ENCODE peak calls at places on chromosomes 7 and 10, in ten cellular contexts. J is heart left ventricle, Y is gastrocnemius medialis, F is GM23338, E is A549, Z is left lung, D is psoas muscle, M is thoracic aorta, U is right lobe of liver, C is HepG2. Q is an unnamed sample.

GRCh38 chr7:75937958-75938786 is 23.2 kb downstream of the POR start:
- ATAC-seq in F (no peak), M (peak), D (peak), U (peak), C (no peak), Y (peak), Z (peak), J (peak), E (peak), Q (peak)

GRCh38 chr10:103776878-103777591 is 78.3 kb downstream of the SH3PXD2A start:
- ATAC-seq in M (no peak), Z (no peak), U (no peak), Y (peak), E (no peak), C (no peak), F (no peak), J (peak), D (peak), Q (peak)

GRCh38 chr10:119749455-119749854 is 23.6 kb downstream of the INPP5F start:
- ATAC-seq in U (no peak), D (no peak), M (no peak), J (no peak), C (no peak), F (no peak), Z (no peak), Y (no peak), E (no peak), Q (no peak)

GRCh38 chr7:92904292-92905131 is 68.1 kb upstream of the CDK6 start:
- ATAC-seq in Y (no peak), E (peak), D (no peak), J (no peak), Z (peak), M (no peak), F (peak), U (peak), C (no peak), Q (no peak)

GRCh38 chr7:103117016-103117415 is 31.9 kb downstream of the NAPEPLD start:
- ATAC-seq in J (no peak), C (no peak), E (no peak), U (no peak), Y (no peak), Z (no peak), D (no peak), M (no peak), F (no peak), Q (no peak)

GRCh38 chr10:37826806-37827205 is 30.6 kb downstream of the ZNF248 start:
- ATAC-seq in U (no peak), Y (no peak), D (no peak), E (no peak), J (no peak), F (no peak), M (no peak), C (no peak), Z (no peak), Q (no peak)

GRCh38 chr10:51918921-51919325 is 219.5 kb upstream of the CSTF2T start:
- ATAC-seq in J (peak), F (peak), U (peak), E (no peak), C (no peak), Y (no peak), Z (no peak), M (no peak), D (no peak), Q (no peak)

GRCh38 chr10:78358982-78359381 is 325.3 kb downstream of the RPS24 start:
- ATAC-seq in U (no peak), F (no peak), Z (no peak), Y (no peak), M (no peak), J (no peak), E (no peak), C (no peak), D (no peak), Q (no peak)

GRCh38 chr7:105112440-105113418 is 98.7 kb downstream of the KMT2E start:
- ATAC-seq in C (peak), D (peak), M (no peak), J (peak), Y (no peak), F (no peak), E (peak), U (peak), Z (peak), Q (peak)

GRCh38 chr7:24825315-24825917 is 68.2 kb upstream of the GSDME start:
- ATAC-seq in M (no peak), C (no peak), D (no peak), U (no peak), Z (no peak), F (no peak), E (no peak), J (no peak), Y (no peak), Q (no peak)

GRCh38 chr7:1137517-1138167 is 22.4 kb downstream of the ZFAND2A start:
- ATAC-seq in U (peak), D (peak), Z (peak), M (peak), J (peak), Y (peak), C (peak), E (peak), F (peak), Q (peak)

GRCh38 chr10:44046605-44047004 is 338.3 kb downstream of the CXCL12 start:
- ATAC-seq in M (no peak), Y (no peak), F (no peak), E (no peak), D (no peak), Z (peak), C (no peak), J (no peak), U (no peak), Q (no peak)

GRCh38 chr10:98058311-98058710 is 27.9 kb upstream of the CRTAC1 start:
- ATAC-seq in M (no peak), Y (no peak), J (no peak), D (no peak), U (no peak), Z (no peak), C (no peak), F (no peak), E (no peak), Q (no peak)

GRCh38 chr7:140176271-140176701 is 497 bp downstream of the KDM7A start:
- ATAC-seq in Y (peak), D (no peak), F (no peak), Z (no peak), M (peak), C (no peak), J (no peak), E (peak), U (no peak), Q (no peak)

GRCh38 chr10:11789294-11789693 is 33.9 kb upstream of the PROSER2 start:
- ATAC-seq in E (no peak), D (no peak), C (no peak), F (no peak), J (no peak), M (no peak), U (no peak), Y (no peak), Z (no peak), Q (no peak)

GRCh38 chr10:133476641-133476990 is 22.9 kb downstream of the SCART1 start:
- ATAC-seq in D (no peak), Y (no peak), Z (no peak), U (no peak), M (no peak), F (no peak), E (peak), J (no peak), C (peak), Q (no peak)
- TF ChIP-seq CTCF in D (no peak), Y (no peak), Z (no peak), U (no peak), M (no peak), F (no peak), E (no peak), J (no peak), C (peak), Q (no peak)

GRCh38 chr7:31055501-31055900 is 3.4 kb downstream of the ADCYAP1R1 start:
- ATAC-seq in D (no peak), J (no peak), Y (no peak), C (no peak), Z (no peak), U (no peak), M (no peak), E (no peak), F (no peak), Q (no peak)

GRCh38 chr7:31052841-31053601 is 913 bp downstream of the ADCYAP1R1 start:
- ATAC-seq in D (no peak), E (no peak), C (no peak), J (no peak), U (no peak), F (peak), Z (no peak), M (no peak), Y (no peak), Q (no peak)

GRCh38 chr7:31053986-31054385 is 1.9 kb downstream of the ADCYAP1R1 start:
- ATAC-seq in U (no peak), E (no peak), M (no peak), Y (no peak), D (no peak), C (no peak), Z (no peak), J (no peak), F (no peak), Q (no peak)

GRCh38 chr7:31056775-31057346 is 4.8 kb downstream of the ADCYAP1R1 start:
- ATAC-seq in D (no peak), J (no peak), M (no peak), Z (no peak), Y (no peak), E (peak), U (no peak), F (no peak), C (no peak), Q (no peak)

DNA sequence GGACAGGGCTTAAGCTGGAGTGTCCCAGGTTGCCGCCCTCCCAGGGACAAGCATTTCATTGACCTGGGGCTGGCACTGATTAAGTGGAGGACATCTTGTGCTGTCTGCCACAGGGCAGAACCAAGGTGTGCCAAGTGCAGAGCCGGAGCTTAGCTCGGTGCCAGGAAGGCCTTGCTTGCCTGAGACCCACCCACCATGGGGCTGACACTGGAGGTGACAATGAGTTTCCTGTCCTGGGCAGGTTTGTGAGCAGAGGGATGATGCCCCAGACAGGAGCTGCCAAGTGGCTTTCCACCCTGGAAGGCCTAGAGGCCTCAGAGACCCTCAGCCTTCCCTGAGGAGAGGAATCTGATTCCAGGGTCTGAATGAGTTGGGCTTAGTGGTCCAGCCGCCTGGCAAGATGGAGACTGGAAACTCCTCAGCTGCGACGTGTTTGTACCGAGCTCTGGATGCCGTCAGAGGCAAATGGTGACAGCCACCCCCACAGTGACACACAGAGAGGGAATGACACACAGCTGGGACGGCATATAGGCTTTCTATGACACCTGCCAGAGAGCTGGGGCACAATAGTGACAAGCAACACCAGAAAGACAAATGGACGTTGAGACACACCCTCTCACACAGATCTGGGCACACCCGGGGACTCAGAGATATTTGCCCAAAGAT is 2.6 kb downstream of the ADCYAP1R1 start:
- ATAC-seq in Y (no peak), F (no peak), E (no peak), M (no peak), Z (no peak), D (no peak), J (no peak), U (no peak), C (no peak), Q (no peak)
- H3K4me3 ChIP-seq in Y (no peak), F (no peak), E (no peak), M (no peak), Z (no peak), D (no peak), J (no peak), U (no peak), C (no peak), Q (peak)

GRCh38 chr7:152312316-152312715 is 123.5 kb downstream of the KMT2C start:
- ATAC-seq in F (no peak), U (no peak), J (no peak), Z (peak), D (peak), M (no peak), C (no peak), Y (no peak), E (no peak), Q (no peak)
- H3K27ac ChIP-seq in F (no peak), U (no peak), J (no peak), Z (no peak), D (peak), M (no peak), C (no peak), Y (peak), E (no peak), Q (no peak)

GRCh38 chr7:135169141-135169935 is 1.2 kb downstream of the CYREN start:
- ATAC-seq in C (peak), F (peak), E (peak), J (no peak), U (peak), D (peak), Z (no peak), M (no peak), Y (no peak), Q (no peak)

GRCh38 chr7:135166338-135166989 is 4.0 kb downstream of the CYREN start:
- ATAC-seq in U (peak), J (peak), F (no peak), Z (no peak), D (no peak), Y (no peak), M (no peak), E (no peak), C (no peak), Q (no peak)

GRCh38 chr7:135168489-135169140 is 1.9 kb downstream of the CYREN start:
- ATAC-seq in U (no peak), C (no peak), M (no peak), E (no peak), F (no peak), J (no peak), D (no peak), Y (no peak), Z (no peak), Q (no peak)

GRCh38 chr7:135167360-135167759 is 3.1 kb downstream of the CYREN start:
- ATAC-seq in Z (no peak), C (no peak), J (no peak), F (no peak), D (no peak), E (no peak), U (no peak), Y (no peak), M (no peak), Q (no peak)

GRCh38 chr7:135168001-135168400 is 2.5 kb downstream of the CYREN start:
- ATAC-seq in Y (peak), U (no peak), Z (no peak), M (no peak), E (no peak), C (no peak), F (no peak), J (no peak), D (peak), Q (no peak)
- TF ChIP-seq CTCF in Y (no peak), U (no peak), Z (no peak), M (no peak), E (no peak), C (no peak), F (no peak), J (no peak), D (no peak), Q (no peak)

GRCh38 chr7:7972128-7972527 is 3.5 kb downstream of the GLCCI1 start:
- ATAC-seq in U (no peak), F (no peak), Y (no peak), J (no peak), E (no peak), D (no peak), Z (no peak), C (no peak), M (no peak), Q (no peak)
- H3K4me3 ChIP-seq in U (no peak), F (no peak), Y (no peak), J (no peak), E (no peak), D (peak), Z (peak), C (no peak), M (peak), Q (peak)

GRCh38 chr7:2471396-2471795 is 4.8 kb downstream of the GRIFIN start:
- ATAC-seq in J (peak), D (no peak), E (no peak), Y (no peak), Z (no peak), F (peak), C (no peak), U (peak), M (no peak), Q (peak)
- H3K27ac ChIP-seq in J (no peak), D (no peak), E (peak), Y (no peak), Z (no peak), F (no peak), C (no peak), U (no peak), M (no peak), Q (peak)

DNA sequence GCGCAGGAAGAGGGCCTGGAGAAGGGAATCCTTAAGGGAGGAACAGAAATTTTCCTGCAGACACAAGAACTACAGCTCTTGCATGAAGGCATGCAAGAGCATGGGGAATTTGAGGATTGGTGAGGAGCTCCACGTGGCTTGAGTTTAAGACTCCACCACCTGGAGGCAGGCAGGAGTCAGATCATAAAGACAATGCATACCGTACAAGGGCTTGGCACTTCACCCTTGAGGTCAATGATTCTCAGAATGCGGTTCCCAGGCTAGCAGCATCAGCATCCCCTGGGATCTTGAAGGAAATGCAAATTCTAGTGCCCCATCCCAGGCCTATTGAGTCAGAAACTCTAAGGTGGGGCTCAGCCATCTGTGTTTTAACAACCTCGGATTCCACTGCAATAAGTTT is 143.8 kb downstream of the C7orf25 start:
- ATAC-seq in C (no peak), Z (no peak), E (no peak), F (no peak), M (no peak), U (no peak), D (no peak), Y (no peak), J (no peak), Q (no peak)
- TF ChIP-seq CTCF in C (no peak), Z (no peak), E (no peak), F (no peak), M (no peak), U (no peak), D (no peak), Y (no peak), J (no peak), Q (no peak)